ENCODE peak calls at places on chromosomes 4 and X, in four cellular contexts. O is activated CD8-positive, alpha-beta T cell treated with anti-CD3 and anti-CD28 coated beads, Interleukin-2, amount 10 ng/mL, durations not matched to agents 7 days and 5 days; M is B cell; Z is left lobe of liver. I is an unnamed sample.

GRCh38 chr4:10619220-10619619 is 65.3 kb downstream of the CLNK start:
- DNase-seq in M (no peak), O (no peak), Z (no peak), I (no peak)

GRCh38 chr4:150875367-150875766 is 139.7 kb downstream of the LRBA start:
- DNase-seq in O (no peak), Z (no peak), M (no peak), I (no peak)

GRCh38 chr4:7759221-7759620 is 180.4 kb downstream of the AFAP1 start:
- DNase-seq in O (peak), Z (no peak), M (no peak), I (no peak)

GRCh38 chr4:24210332-24210902 is 320.6 kb upstream of the PPARGC1A start:
- DNase-seq in Z (peak), M (no peak), O (no peak), I (no peak)

GRCh38 chr4:125085-125820 is 952 bp downstream of the ZNF718 start:
- DNase-seq in Z (peak), O (peak), M (no peak), I (no peak)

GRCh38 chr4:6538586-6538985 is 36.4 kb upstream of the MAN2B2 start:
- DNase-seq in Z (no peak), O (no peak), M (no peak), I (no peak)

GRCh38 chrX:24513416-24513815 is 48.3 kb downstream of the PDK3 start:
- DNase-seq in O (no peak), M (no peak), Z (no peak), I (no peak)

GRCh38 chr4:32042486-32042885 is 1322.3 kb downstream of the PCDH7 start:
- DNase-seq in M (no peak), Z (no peak), O (no peak), I (no peak)

GRCh38 chr4:173243917-173244658 is 75.5 kb downstream of the GALNT7 start:
- DNase-seq in O (no peak), M (no peak), Z (no peak), I (no peak)

GRCh38 chrX:152989292-152989658 is 4.6 kb downstream of the PNMA5 start:
- DNase-seq in M (no peak), Z (no peak), O (no peak), I (no peak)

GRCh38 chr4:39256436-39256835 is 74.1 kb downstream of the WDR19 start:
- DNase-seq in Z (no peak), M (no peak), O (no peak), I (no peak)

GRCh38 chr4:110175634-110176033 is 22.8 kb downstream of the ELOVL6 start:
- DNase-seq in O (no peak), Z (no peak), M (no peak), I (no peak)

GRCh38 chrX:129318375-129318774 is 204.9 kb downstream of the SMARCA1 start:
- DNase-seq in O (no peak), M (no peak), Z (no peak), I (no peak)

GRCh38 chr4:185394568-185395254 is 1.0 kb downstream of the LRP2BP start:
- DNase-seq in M (no peak), Z (no peak), O (no peak), I (no peak)

GRCh38 chr4:98993419-98994071 is 2.0 kb upstream of the METAP1 start:
- DNase-seq in O (no peak), M (no peak), Z (no peak), I (no peak)

GRCh38 chrX:66676990-66677389 is 38.1 kb upstream of the EDA2R start:
- DNase-seq in O (no peak), Z (no peak), M (no peak), I (no peak)

GRCh38 chrX:107374831-107375230 is 74.6 kb upstream of the FRMPD3 start:
- DNase-seq in Z (no peak), M (no peak), O (no peak), I (no peak)

GRCh38 chr4:578451-579443 is 2.7 kb upstream of the TMEM271 start:
- DNase-seq in O (no peak), Z (peak), M (no peak), I (no peak)

GRCh38 chr4:70734971-70735370 is 13.2 kb downstream of the RUFY3 start:
- DNase-seq in M (no peak), O (peak), Z (no peak), I (no peak)

GRCh38 chr4:94559351-94559806 is 107.6 kb downstream of the PDLIM5 start:
- DNase-seq in M (no peak), Z (no peak), O (no peak), I (no peak)

I was measured in GM19239.